ENCODE peak calls at places on chromosomes 12 and 14, in nine cellular contexts. One of them, this sample, is unnamed.

GRCh38 chr12:41531147-41531829 is 343.2 kb downstream of the PDZRN4 start:
- DNase-seq in mesendoderm: no peak
- DNase-seq in ovary: no peak
- DNase-seq in cardiac muscle cell: peak; percentile 56
- DNase-seq in adrenal gland: no peak
- DNase-seq in tibial artery: peak; percentile 79
- DNase-seq in esophagus squamous epithelium: no peak
- DNase-seq in sigmoid colon: peak; percentile 93
- DNase-seq in neural progenitor cell: no peak
- DNase-seq in this sample: no peak

GRCh38 chr12:52495385-52495784 is 2.3 kb upstream of the KRT6A start:
- DNase-seq in mesendoderm: peak; percentile 91
- DNase-seq in ovary: no peak
- DNase-seq in cardiac muscle cell: peak; percentile 52
- DNase-seq in adrenal gland: no peak
- DNase-seq in tibial artery: no peak
- DNase-seq in esophagus squamous epithelium: no peak
- DNase-seq in sigmoid colon: no peak
- DNase-seq in neural progenitor cell: peak; percentile 30
- DNase-seq in this sample: no peak

GRCh38 chr12:8466171-8466692 is 10.5 kb downstream of the CLEC6A start:
- DNase-seq in mesendoderm: no peak
- DNase-seq in ovary: no peak
- DNase-seq in cardiac muscle cell: no peak
- DNase-seq in adrenal gland: no peak
- DNase-seq in tibial artery: no peak
- DNase-seq in esophagus squamous epithelium: no peak
- DNase-seq in sigmoid colon: no peak
- DNase-seq in neural progenitor cell: no peak
- DNase-seq in this sample: no peak

GRCh38 chr12:122795807-122796206 is 21.4 kb downstream of the CCDC62 start:
- DNase-seq in mesendoderm: peak; percentile 18
- DNase-seq in ovary: no peak
- DNase-seq in cardiac muscle cell: no peak
- DNase-seq in adrenal gland: no peak
- DNase-seq in tibial artery: no peak
- DNase-seq in esophagus squamous epithelium: no peak
- DNase-seq in sigmoid colon: no peak
- DNase-seq in neural progenitor cell: peak; percentile 17
- DNase-seq in this sample: no peak

GRCh38 chr12:42684171-42685071 is 94.9 kb upstream of the PRICKLE1 start:
- DNase-seq in mesendoderm: no peak
- DNase-seq in ovary: no peak
- DNase-seq in cardiac muscle cell: peak; percentile 46
- DNase-seq in adrenal gland: no peak
- DNase-seq in tibial artery: no peak
- DNase-seq in esophagus squamous epithelium: no peak
- DNase-seq in sigmoid colon: no peak
- DNase-seq in neural progenitor cell: no peak
- DNase-seq in this sample: no peak

GRCh38 chr12:124085419-124085818 is 112.4 kb downstream of the ZNF664 start:
- DNase-seq in mesendoderm: no peak
- DNase-seq in ovary: no peak
- DNase-seq in cardiac muscle cell: no peak
- DNase-seq in adrenal gland: no peak
- DNase-seq in tibial artery: no peak
- DNase-seq in esophagus squamous epithelium: no peak
- DNase-seq in sigmoid colon: no peak
- DNase-seq in neural progenitor cell: no peak
- DNase-seq in this sample: no peak

GRCh38 chr12:3628629-3629028 is 124.3 kb downstream of the CRACR2A start:
- DNase-seq in mesendoderm: peak; percentile 16
- DNase-seq in ovary: no peak
- DNase-seq in cardiac muscle cell: no peak
- DNase-seq in adrenal gland: no peak
- DNase-seq in tibial artery: no peak
- DNase-seq in esophagus squamous epithelium: no peak
- DNase-seq in sigmoid colon: no peak
- DNase-seq in neural progenitor cell: no peak
- DNase-seq in this sample: no peak

GRCh38 chr14:88492272-88493089 is 62.3 kb downstream of the PTPN21 start:
- DNase-seq in mesendoderm: peak; percentile 78
- DNase-seq in ovary: peak; percentile 62
- DNase-seq in cardiac muscle cell: peak; percentile 87
- DNase-seq in adrenal gland: peak; percentile 87
- DNase-seq in tibial artery: no peak
- DNase-seq in esophagus squamous epithelium: peak; percentile 3
- DNase-seq in sigmoid colon: peak; percentile 76
- DNase-seq in neural progenitor cell: peak; percentile 86
- DNase-seq in this sample: peak; percentile 82

GRCh38 chr12:131736807-131737484 is 26.1 kb downstream of the SFSWAP start:
- DNase-seq in mesendoderm: peak; percentile 92
- DNase-seq in ovary: no peak
- DNase-seq in cardiac muscle cell: peak; percentile 8
- DNase-seq in adrenal gland: peak; percentile 51
- DNase-seq in tibial artery: no peak
- DNase-seq in esophagus squamous epithelium: no peak
- DNase-seq in sigmoid colon: no peak
- DNase-seq in neural progenitor cell: no peak
- DNase-seq in this sample: no peak

GRCh38 chr14:50531595-50532501 is 521 bp downstream of the MAP4K5 start:
- DNase-seq in mesendoderm: peak; percentile 65
- DNase-seq in ovary: peak; percentile 62
- DNase-seq in cardiac muscle cell: peak; percentile 54
- DNase-seq in adrenal gland: peak; percentile 72
- DNase-seq in tibial artery: peak; percentile 73
- DNase-seq in esophagus squamous epithelium: peak; percentile 30
- DNase-seq in sigmoid colon: peak; percentile 81
- DNase-seq in neural progenitor cell: peak; percentile 79
- DNase-seq in this sample: peak; percentile 54

GRCh38 chr14:100822921-100823320 is 3.0 kb upstream of the MEG3 start:
- DNase-seq in mesendoderm: no peak
- DNase-seq in ovary: peak; percentile 61
- DNase-seq in cardiac muscle cell: peak; percentile 14
- DNase-seq in adrenal gland: no peak
- DNase-seq in tibial artery: no peak
- DNase-seq in esophagus squamous epithelium: no peak
- DNase-seq in sigmoid colon: no peak
- DNase-seq in neural progenitor cell: no peak
- DNase-seq in this sample: no peak

GRCh38 chr12:45312012-45312411 is 96.1 kb downstream of the ANO6 start:
- DNase-seq in mesendoderm: no peak
- DNase-seq in ovary: no peak
- DNase-seq in cardiac muscle cell: no peak
- DNase-seq in adrenal gland: no peak
- DNase-seq in tibial artery: no peak
- DNase-seq in esophagus squamous epithelium: no peak
- DNase-seq in sigmoid colon: no peak
- DNase-seq in neural progenitor cell: no peak
- DNase-seq in this sample: no peak

GRCh38 chr12:61525331-61525730 is 734.9 kb upstream of the USP15 start:
- DNase-seq in mesendoderm: no peak
- DNase-seq in ovary: no peak
- DNase-seq in cardiac muscle cell: no peak
- DNase-seq in adrenal gland: no peak
- DNase-seq in tibial artery: no peak
- DNase-seq in esophagus squamous epithelium: no peak
- DNase-seq in sigmoid colon: no peak
- DNase-seq in neural progenitor cell: no peak
- DNase-seq in this sample: peak; percentile 27

GRCh38 chr14:75295061-75295461 is 16.4 kb downstream of the FOS start:
- DNase-seq in mesendoderm: peak; percentile 86
- DNase-seq in ovary: peak; percentile 70
- DNase-seq in cardiac muscle cell: peak; percentile 90
- DNase-seq in adrenal gland: peak; percentile 83
- DNase-seq in tibial artery: peak; percentile 86
- DNase-seq in esophagus squamous epithelium: no peak
- DNase-seq in sigmoid colon: peak; percentile 88
- DNase-seq in neural progenitor cell: peak; percentile 74
- DNase-seq in this sample: peak; percentile 56

GRCh38 chr12:124732275-124733075 is 131.2 kb downstream of the SCARB1 start:
- DNase-seq in mesendoderm: peak; percentile 86
- DNase-seq in ovary: no peak
- DNase-seq in cardiac muscle cell: peak; percentile 75
- DNase-seq in adrenal gland: no peak
- DNase-seq in tibial artery: peak; percentile 70
- DNase-seq in esophagus squamous epithelium: no peak
- DNase-seq in sigmoid colon: no peak
- DNase-seq in neural progenitor cell: no peak
- DNase-seq in this sample: no peak

GRCh38 chr14:95222151-95222631 is 64.9 kb upstream of the DICER1 start:
- DNase-seq in mesendoderm: peak; percentile 90
- DNase-seq in ovary: no peak
- DNase-seq in cardiac muscle cell: peak; percentile 35
- DNase-seq in adrenal gland: no peak
- DNase-seq in tibial artery: no peak
- DNase-seq in esophagus squamous epithelium: no peak
- DNase-seq in sigmoid colon: peak; percentile 66
- DNase-seq in neural progenitor cell: no peak
- DNase-seq in this sample: no peak

GRCh38 chr12:121214855-121215745 is 5.2 kb downstream of the P2RX4 start:
- DNase-seq in mesendoderm: no peak
- DNase-seq in ovary: no peak
- DNase-seq in cardiac muscle cell: peak; percentile 85
- DNase-seq in adrenal gland: peak; percentile 88
- DNase-seq in tibial artery: no peak
- DNase-seq in esophagus squamous epithelium: no peak
- DNase-seq in sigmoid colon: no peak
- DNase-seq in neural progenitor cell: no peak
- DNase-seq in this sample: no peak

GRCh38 chr12:62516932-62517331 is 50.3 kb downstream of the MON2 start:
- DNase-seq in mesendoderm: no peak
- DNase-seq in ovary: no peak
- DNase-seq in cardiac muscle cell: no peak
- DNase-seq in adrenal gland: no peak
- DNase-seq in tibial artery: no peak
- DNase-seq in esophagus squamous epithelium: no peak
- DNase-seq in sigmoid colon: no peak
- DNase-seq in neural progenitor cell: no peak
- DNase-seq in this sample: no peak

GRCh38 chr12:3553681-3554546 is 62.9 kb downstream of the PRMT8 start:
- DNase-seq in mesendoderm: peak; percentile 66
- DNase-seq in ovary: no peak
- DNase-seq in cardiac muscle cell: peak; percentile 5
- DNase-seq in adrenal gland: no peak
- DNase-seq in tibial artery: no peak
- DNase-seq in esophagus squamous epithelium: no peak
- DNase-seq in sigmoid colon: no peak
- DNase-seq in neural progenitor cell: peak; percentile 38
- DNase-seq in this sample: no peak

GRCh38 chr12:22353615-22354325 is 19.3 kb upstream of the ST8SIA1 start:
- DNase-seq in mesendoderm: peak; percentile 96
- DNase-seq in ovary: no peak
- DNase-seq in cardiac muscle cell: no peak
- DNase-seq in adrenal gland: no peak
- DNase-seq in tibial artery: no peak
- DNase-seq in esophagus squamous epithelium: no peak
- DNase-seq in sigmoid colon: no peak
- DNase-seq in neural progenitor cell: no peak
- DNase-seq in this sample: no peak

GRCh38 chr12:62407587-62407986 is 59.0 kb upstream of the MON2 start:
- DNase-seq in mesendoderm: no peak
- DNase-seq in ovary: no peak
- DNase-seq in cardiac muscle cell: no peak
- DNase-seq in adrenal gland: no peak
- DNase-seq in tibial artery: no peak
- DNase-seq in esophagus squamous epithelium: no peak
- DNase-seq in sigmoid colon: no peak
- DNase-seq in neural progenitor cell: no peak
- DNase-seq in this sample: no peak

GRCh38 chr12:108722992-108723766 is 8.1 kb downstream of the CORO1C start:
- DNase-seq in mesendoderm: peak; percentile 30
- DNase-seq in ovary: no peak
- DNase-seq in cardiac muscle cell: peak; percentile 71
- DNase-seq in adrenal gland: no peak
- DNase-seq in tibial artery: no peak
- DNase-seq in esophagus squamous epithelium: no peak
- DNase-seq in sigmoid colon: peak; percentile 82
- DNase-seq in neural progenitor cell: no peak
- DNase-seq in this sample: no peak

GRCh38 chr14:72582582-72582981 is 311.3 kb downstream of the DPF3 start:
- DNase-seq in mesendoderm: no peak
- DNase-seq in ovary: no peak
- DNase-seq in cardiac muscle cell: no peak
- DNase-seq in adrenal gland: no peak
- DNase-seq in tibial artery: no peak
- DNase-seq in esophagus squamous epithelium: no peak
- DNase-seq in sigmoid colon: no peak
- DNase-seq in neural progenitor cell: no peak
- DNase-seq in this sample: no peak

GRCh38 chr14:101895256-101895655 is 69.1 kb upstream of the DYNC1H1 start:
- DNase-seq in mesendoderm: no peak
- DNase-seq in ovary: no peak
- DNase-seq in cardiac muscle cell: no peak
- DNase-seq in adrenal gland: no peak
- DNase-seq in tibial artery: no peak
- DNase-seq in esophagus squamous epithelium: no peak
- DNase-seq in sigmoid colon: no peak
- DNase-seq in neural progenitor cell: no peak
- DNase-seq in this sample: no peak
- H3K36me3 ChIP-seq in mesendoderm: peaks cover 4% of the 10 kb centered on the region
- H3K36me3 ChIP-seq in ovary: no peaks in the 10 kb centered on the region
- H3K36me3 ChIP-seq in cardiac muscle cell: peaks cover 56% of the 10 kb centered on the region
- H3K36me3 ChIP-seq in adrenal gland: no peaks in the 10 kb centered on the region
- H3K36me3 ChIP-seq in tibial artery: peaks cover 50% of the 10 kb centered on the region
- H3K36me3 ChIP-seq in esophagus squamous epithelium: peaks cover 100% of the 10 kb centered on the region
- H3K36me3 ChIP-seq in sigmoid colon: peaks cover 6% of the 10 kb centered on the region
- H3K36me3 ChIP-seq in neural progenitor cell: peaks cover 11% of the 10 kb centered on the region
- H3K36me3 ChIP-seq in this sample: peaks cover 55% of the 10 kb centered on the region

GRCh38 chr14:99239661-99240092 is 32.3 kb downstream of the BCL11B start:
- DNase-seq in mesendoderm: no peak
- DNase-seq in ovary: no peak
- DNase-seq in cardiac muscle cell: no peak
- DNase-seq in adrenal gland: no peak
- DNase-seq in tibial artery: no peak
- DNase-seq in esophagus squamous epithelium: no peak
- DNase-seq in sigmoid colon: no peak
- DNase-seq in neural progenitor cell: no peak
- DNase-seq in this sample: no peak
- H3K27ac ChIP-seq in mesendoderm: no peak overlapping the region
- H3K27ac ChIP-seq in ovary: no peak overlapping the region
- H3K27ac ChIP-seq in cardiac muscle cell: no peak overlapping the region
- H3K27ac ChIP-seq in adrenal gland: no peak overlapping the region
- H3K27ac ChIP-seq in tibial artery: no peak overlapping the region
- H3K27ac ChIP-seq in esophagus squamous epithelium: no peak overlapping the region
- H3K27ac ChIP-seq in sigmoid colon: no peak overlapping the region
- H3K27ac ChIP-seq in neural progenitor cell: no peak overlapping the region
- H3K27ac ChIP-seq in this sample: no peak overlapping the region

GRCh38 chr12:109967383-109968031 is 28.7 kb downstream of the GIT2 start:
- DNase-seq in mesendoderm: peak; percentile 19
- DNase-seq in ovary: no peak
- DNase-seq in cardiac muscle cell: no peak
- DNase-seq in adrenal gland: peak; percentile 18
- DNase-seq in tibial artery: no peak
- DNase-seq in esophagus squamous epithelium: no peak
- DNase-seq in sigmoid colon: no peak
- DNase-seq in neural progenitor cell: peak; percentile 27
- DNase-seq in this sample: peak; percentile 76
- H3K36me3 ChIP-seq in mesendoderm: no peaks in the 10 kb centered on the region
- H3K36me3 ChIP-seq in ovary: no peaks in the 10 kb centered on the region
- H3K36me3 ChIP-seq in cardiac muscle cell: peaks cover 21% of the 10 kb centered on the region
- H3K36me3 ChIP-seq in adrenal gland: no peaks in the 10 kb centered on the region
- H3K36me3 ChIP-seq in tibial artery: peaks cover 51% of the 10 kb centered on the region
- H3K36me3 ChIP-seq in esophagus squamous epithelium: peaks cover 100% of the 10 kb centered on the region
- H3K36me3 ChIP-seq in sigmoid colon: peaks cover 16% of the 10 kb centered on the region
- H3K36me3 ChIP-seq in neural progenitor cell: peaks cover 3% of the 10 kb centered on the region
- H3K36me3 ChIP-seq in this sample: peaks cover 45% of the 10 kb centered on the region

GRCh38 chr12:530871-531270 is 71.1 kb downstream of the B4GALNT3 start:
- DNase-seq in mesendoderm: no peak
- DNase-seq in ovary: no peak
- DNase-seq in cardiac muscle cell: no peak
- DNase-seq in adrenal gland: no peak
- DNase-seq in tibial artery: no peak
- DNase-seq in esophagus squamous epithelium: no peak
- DNase-seq in sigmoid colon: no peak
- DNase-seq in neural progenitor cell: no peak
- DNase-seq in this sample: peak; percentile 49
- H3K27ac ChIP-seq in mesendoderm: no peak overlapping the region
- H3K27ac ChIP-seq in ovary: no peak overlapping the region
- H3K27ac ChIP-seq in cardiac muscle cell: no peak overlapping the region
- H3K27ac ChIP-seq in adrenal gland: no peak overlapping the region
- H3K27ac ChIP-seq in tibial artery: no peak overlapping the region
- H3K27ac ChIP-seq in esophagus squamous epithelium: peak overlapping the region; percentile 83
- H3K27ac ChIP-seq in sigmoid colon: no peak overlapping the region
- H3K27ac ChIP-seq in neural progenitor cell: no peak overlapping the region
- H3K27ac ChIP-seq in this sample: peak overlapping the region; percentile 75

This sample was measured in WERI-Rb-1.